ENCODE peak calls at places on chromosome 22, in six cellular contexts. F, E, Z, Q, C and O are unnamed samples.

GRCh38 chr22:31094741-31095140 is 12.6 kb downstream of the SELENOM start:
- DNase-seq in F (no peak), E (no peak), Q (no peak), C (no peak), Z (no peak), O (no peak)

GRCh38 chr22:19984851-19985811 is 31.5 kb downstream of the ARVCF start:
- DNase-seq in C (no peak), Z (no peak), F (no peak), Q (no peak), E (no peak), O (no peak)

GRCh38 chr22:36328635-36329216 is 59.0 kb downstream of the MYH9 start:
- DNase-seq in E (peak), Q (peak), Z (peak), C (peak), F (peak), O (peak)

GRCh38 chr22:32205974-32206773 is 1.3 kb upstream of the RFPL2 start:
- DNase-seq in Q (no peak), C (no peak), Z (no peak), F (no peak), E (no peak), O (no peak)

GRCh38 chr22:19990188-19990587 is 26.4 kb downstream of the ARVCF start:
- DNase-seq in Q (no peak), F (no peak), Z (no peak), E (no peak), C (no peak), O (no peak)

GRCh38 chr22:45159652-45160462 is 3.9 kb upstream of the NUP50 start:
- DNase-seq in C (no peak), Z (peak), Q (no peak), E (no peak), F (peak), O (peak)

GRCh38 chr22:36362819-36363377 is 24.9 kb downstream of the MYH9 start:
- DNase-seq in F (no peak), E (no peak), Z (peak), Q (no peak), C (no peak), O (no peak)

GRCh38 chr22:35467788-35468187 is 67.8 kb downstream of the MCM5 start:
- DNase-seq in F (peak), C (peak), Z (peak), Q (peak), E (no peak), O (peak)

GRCh38 chr22:25548866-25549464 is 15.5 kb upstream of the GRK3 start:
- DNase-seq in E (no peak), F (no peak), Z (no peak), Q (no peak), C (no peak), O (no peak)

GRCh38 chr22:36286096-36286957 is 33.4 kb downstream of the APOL1 start:
- DNase-seq in Z (peak), F (peak), Q (peak), C (peak), E (peak), O (peak)

GRCh38 chr22:50083462-50084081 is 1.7 kb downstream of the MLC1 start:
- DNase-seq in Z (no peak), Q (no peak), C (no peak), E (no peak), F (no peak), O (no peak)

GRCh38 chr22:50693462-50693861 is 20.8 kb downstream of the SHANK3 start:
- DNase-seq in Q (no peak), F (no peak), C (no peak), Z (no peak), E (no peak), O (no peak)

GRCh38 chr22:20117656-20118571 is 888 bp upstream of the TRMT2A start:
- DNase-seq in E (peak), Q (peak), C (no peak), Z (peak), F (peak), O (peak)

GRCh38 chr22:27801197-27801615 is 350 bp downstream of the MN1 start:
- DNase-seq in C (peak), F (peak), E (no peak), Q (no peak), Z (peak), O (peak)

GRCh38 chr22:21582801-21583740 is 15.6 kb downstream of the UBE2L3 start:
- DNase-seq in E (peak), F (no peak), C (no peak), Z (no peak), Q (no peak), O (no peak)

GRCh38 chr22:50009251-50009650 is 3.3 kb downstream of the IL17REL start:
- DNase-seq in F (no peak), Z (no peak), E (no peak), Q (no peak), C (no peak), O (no peak)

GRCh38 chr22:25829237-25829636 is 87.2 kb downstream of the MYO18B start:
- DNase-seq in C (no peak), Z (no peak), F (no peak), Q (no peak), E (no peak), O (no peak)

GRCh38 chr22:31085928-31086327 is 4.8 kb downstream of the SMTN start:
- DNase-seq in F (no peak), Z (no peak), Q (no peak), E (no peak), C (no peak), O (no peak)

GRCh38 chr22:21816787-21817496 is 50.5 kb downstream of the MAPK1 start:
- DNase-seq in C (peak), E (peak), F (peak), Q (peak), Z (no peak), O (peak)

GRCh38 chr22:41237707-41238569 is 2.8 kb downstream of the CHADL start:
- DNase-seq in E (peak), F (peak), C (peak), Z (peak), Q (peak), O (peak)
- TF ChIP-seq CTCF in E (peak), F (peak), C (peak), Z (peak), Q (peak), O (peak)

GRCh38 chr22:23682082-23682481 is 8.7 kb upstream of the RGL4 start:
- DNase-seq in F (no peak), C (no peak), Q (no peak), Z (no peak), E (no peak), O (no peak)

GRCh38 chr22:23682827-23683355 is 7.9 kb upstream of the RGL4 start:
- DNase-seq in C (no peak), E (no peak), Z (peak), F (no peak), Q (no peak), O (no peak)

GRCh38 chr22:23684561-23685031 is 6.2 kb upstream of the RGL4 start:
- DNase-seq in C (no peak), Q (no peak), F (peak), Z (no peak), E (no peak), O (no peak)

GRCh38 chr22:23684051-23684450 is 6.8 kb upstream of the RGL4 start:
- DNase-seq in F (no peak), Q (no peak), E (no peak), Z (no peak), C (no peak), O (no peak)

DNA sequence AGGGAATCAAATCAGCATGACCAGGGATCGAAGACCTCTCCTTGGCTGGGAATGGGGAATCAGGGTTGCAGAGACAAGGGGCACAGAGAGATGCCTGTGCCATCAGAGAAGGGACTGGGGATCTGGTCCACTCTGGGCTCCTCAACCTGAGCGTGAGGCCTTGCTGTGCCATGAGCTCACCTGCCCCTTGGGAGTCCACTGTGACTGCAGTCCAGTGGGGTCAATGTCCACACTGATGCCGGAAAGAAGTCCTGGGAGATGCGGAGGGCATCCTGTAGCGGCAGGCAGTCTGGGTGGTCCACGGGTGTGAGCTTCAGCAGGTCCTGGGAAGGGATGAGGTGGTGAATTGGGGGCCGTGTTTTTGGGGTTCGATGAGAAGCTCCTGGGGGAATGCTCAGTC is 7.3 kb upstream of the RGL4 start:
- DNase-seq in C (no peak), F (no peak), E (no peak), Q (no peak), Z (no peak), O (no peak)
- H3K4me3 ChIP-seq in C (no peak), F (no peak), E (no peak), Q (no peak), Z (no peak), O (no peak)

GRCh38 chr22:46267431-46268279 is at the start of gene TTC38:
- DNase-seq in Z (peak), F (peak), C (peak), Q (peak), E (no peak), O (peak)

GRCh38 chr22:46263208-46263575 is at the start of gene PKDREJ:
- DNase-seq in Z (no peak), E (no peak), F (no peak), C (no peak), Q (no peak), O (no peak)

GRCh38 chr22:46259374-46259773 is 3.8 kb downstream of the PKDREJ start:
- DNase-seq in Q (no peak), Z (no peak), F (no peak), C (no peak), E (no peak), O (no peak)

GRCh38 chr22:46260038-46260437 is 3.1 kb downstream of the PKDREJ start:
- DNase-seq in C (no peak), F (no peak), E (no peak), Q (no peak), Z (no peak), O (no peak)

DNA sequence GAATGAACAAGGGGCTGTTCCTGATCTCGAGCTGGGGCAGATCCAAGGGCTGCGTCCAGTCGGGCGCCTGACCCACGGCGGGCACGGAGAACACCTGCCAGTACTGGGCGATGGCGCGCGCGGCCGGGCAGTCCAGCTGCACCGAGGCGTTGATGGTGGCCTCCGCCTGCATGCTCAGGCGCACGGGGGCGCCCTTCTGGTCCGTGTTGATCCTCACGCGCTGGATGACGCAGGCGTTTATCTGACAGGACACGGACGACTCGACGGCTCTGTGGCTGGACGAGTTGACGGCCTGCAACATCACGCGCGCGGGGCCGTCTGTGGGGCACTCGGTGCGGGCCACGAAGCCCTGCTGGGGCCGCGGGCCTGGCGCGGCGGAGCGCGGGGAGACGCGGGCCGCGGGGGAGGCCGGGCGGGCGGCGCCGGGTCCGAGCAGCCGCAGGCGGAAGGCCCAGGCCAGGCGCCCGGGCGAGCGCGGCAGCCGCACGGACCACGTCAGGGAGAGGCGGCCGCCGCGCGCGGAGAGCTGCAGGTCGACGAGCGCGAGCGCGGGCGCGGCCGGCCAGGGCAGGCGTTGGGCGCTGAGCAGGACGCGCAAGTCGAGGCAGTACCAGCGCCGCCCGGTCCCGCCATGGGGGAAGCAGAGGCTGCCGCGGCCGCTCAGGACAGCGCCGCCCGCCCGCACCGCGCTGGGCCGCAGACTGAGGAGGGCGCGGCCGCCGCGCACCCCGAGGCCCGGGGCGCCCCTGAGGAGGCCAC is 515 bp downstream of the PKDREJ start:
- DNase-seq in C (peak), E (no peak), Z (peak), F (peak), Q (peak), O (peak)
- TF ChIP-seq CTCF in C (peak), E (no peak), Z (peak), F (peak), Q (peak), O (peak)

GRCh38 chr22:42305967-42306366 is 35.5 kb upstream of the TCF20 start:
- DNase-seq in F (no peak), Z (no peak), E (no peak), C (no peak), Q (no peak), O (no peak)

GRCh38 chr22:42301742-42302102 is 31.3 kb upstream of the TCF20 start:
- DNase-seq in F (no peak), Z (no peak), Q (no peak), E (no peak), C (no peak), O (no peak)

GRCh38 chr22:42303304-42304020 is 33.0 kb upstream of the TCF20 start:
- DNase-seq in Z (no peak), C (no peak), E (no peak), Q (no peak), F (no peak), O (no peak)

GRCh38 chr22:42301072-42301741 is 30.8 kb upstream of the TCF20 start:
- DNase-seq in E (no peak), F (no peak), C (no peak), Q (no peak), Z (no peak), O (no peak)

DNA sequence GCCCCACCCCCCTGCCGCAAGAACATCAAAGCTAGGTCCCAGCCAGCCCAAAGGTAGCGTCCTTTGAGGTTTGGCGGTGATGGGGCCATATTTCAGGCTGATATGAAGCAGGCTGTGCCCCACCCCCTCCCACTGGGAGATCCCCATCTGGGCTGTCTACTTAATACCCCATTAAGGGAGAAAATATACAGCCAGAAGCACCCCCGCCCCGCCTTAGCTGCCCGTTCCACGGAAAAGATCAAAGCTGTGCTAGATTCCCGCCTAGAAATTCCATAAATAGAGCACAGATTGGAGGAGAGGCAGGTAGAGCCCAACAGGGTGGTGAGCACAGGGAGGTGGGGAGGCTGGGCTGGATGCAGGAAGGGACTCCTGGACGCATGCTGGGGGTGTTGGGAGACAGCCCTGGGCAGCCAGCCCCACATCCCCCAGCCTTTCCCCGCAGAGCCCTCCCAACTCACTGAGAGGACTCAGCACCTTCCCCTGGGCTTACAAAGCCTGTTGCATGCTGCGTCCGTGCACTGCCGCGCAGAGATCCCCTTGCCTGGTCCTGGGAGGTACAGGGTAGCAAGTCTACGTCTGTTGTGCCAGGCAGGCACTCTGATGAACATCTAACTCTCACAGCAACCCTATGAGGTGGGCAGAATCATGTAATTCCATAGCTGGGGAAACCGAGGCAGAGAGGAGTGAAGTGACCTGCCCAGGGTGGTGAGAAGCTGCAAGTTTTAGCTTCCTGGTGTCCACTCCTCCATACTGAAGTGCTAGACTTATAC is 33.8 kb upstream of the TCF20 start:
- DNase-seq in Z (no peak), F (no peak), Q (no peak), C (no peak), E (no peak), O (no peak)
- H3K4me3 ChIP-seq in Z (no peak), F (no peak), Q (no peak), C (no peak), E (no peak), O (no peak)

GRCh38 chr22:39115976-39116621 is 19.1 kb downstream of the APOBEC3H start:
- DNase-seq in Z (no peak), E (peak), Q (no peak), C (no peak), F (no peak), O (no peak)

GRCh38 chr22:39114157-39114511 is 17.1 kb downstream of the APOBEC3H start:
- DNase-seq in Q (no peak), Z (no peak), F (no peak), C (no peak), E (no peak), O (no peak)

GRCh38 chr22:39120983-39121382 is 23.9 kb downstream of the APOBEC3H start:
- DNase-seq in F (no peak), Q (no peak), E (no peak), Z (no peak), C (no peak), O (no peak)

GRCh38 chr22:39115570-39115969 is 18.5 kb downstream of the APOBEC3H start:
- DNase-seq in C (no peak), Z (no peak), E (no peak), F (no peak), Q (no peak), O (no peak)

GRCh38 chr22:39117585-39118191 is 20.6 kb downstream of the APOBEC3H start:
- DNase-seq in Q (peak), E (peak), C (peak), F (peak), Z (peak), O (peak)
- TF ChIP-seq CTCF in Q (peak), E (peak), C (peak), F (peak), Z (peak), O (peak)

DNA sequence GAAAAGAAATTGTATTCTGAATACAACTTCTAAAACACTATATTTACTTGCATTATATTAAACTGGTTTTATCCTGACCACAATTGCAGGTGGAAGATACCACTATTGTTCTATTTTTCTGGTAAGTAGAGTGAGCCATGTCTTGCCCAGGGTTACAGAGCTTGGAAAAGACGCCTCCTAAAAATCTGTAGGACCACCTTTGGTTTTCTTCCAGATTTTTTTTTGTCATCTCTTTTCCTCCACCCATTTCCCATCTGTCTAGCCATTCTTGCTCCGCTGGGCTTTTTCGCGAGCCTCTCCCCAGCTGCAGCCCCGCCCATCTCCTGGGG is 294 bp upstream of the MTMR3 start:
- DNase-seq in F (no peak), E (no peak), Z (no peak), C (no peak), Q (no peak), O (no peak)
- H3K4me3 ChIP-seq in F (peak), E (peak), Z (no peak), C (peak), Q (peak), O (peak)

GRCh38 chr22:44003776-44004460 is 20.2 kb upstream of the PARVB start:
- DNase-seq in C (no peak), E (no peak), F (no peak), Q (no peak), Z (no peak), O (peak)
- TF ChIP-seq CTCF in C (peak), E (no peak), F (peak), Q (no peak), Z (no peak), O (peak)

GRCh38 chr22:38104084-38104483 is 6.4 kb downstream of the BAIAP2L2 start:
- DNase-seq in E (peak), Z (no peak), C (no peak), F (peak), Q (no peak), O (peak)

GRCh38 chr22:38097557-38098409 is 12.7 kb downstream of the BAIAP2L2 start:
- DNase-seq in C (no peak), F (peak), Z (no peak), E (no peak), Q (no peak), O (peak)

GRCh38 chr22:38103641-38104040 is 6.8 kb downstream of the BAIAP2L2 start:
- DNase-seq in Z (no peak), C (no peak), Q (no peak), F (no peak), E (no peak), O (no peak)

GRCh38 chr22:38097058-38097457 is 13.1 kb upstream of the SLC16A8 start:
- DNase-seq in E (no peak), Z (no peak), C (no peak), Q (no peak), F (no peak), O (no peak)

GRCh38 chr22:38098410-38099249 is 11.9 kb downstream of the BAIAP2L2 start:
- DNase-seq in E (no peak), F (peak), C (no peak), Q (peak), Z (no peak), O (no peak)
- H3K4me3 ChIP-seq in E (no peak), F (no peak), C (no peak), Q (no peak), Z (no peak), O (no peak)